ENCODE peak calls at places on chromosomes 12 and 14, in eight cellular contexts. A is A673, P is iris pigment epithelial cell, K is nucleus accumbens, W is epithelial cell of proximal tubule, Z is caudate nucleus, J is astrocyte of the spinal cord, U is fibroblast of the conjunctiva. F is an unnamed sample.

GRCh38 chr12:57893460-57894353 is 47.2 kb upstream of the CTDSP2 start:
- DNase-seq in A (peak), P (peak), K (peak), W (no peak), Z (peak), J (peak), U (peak), F (peak)

GRCh38 chr12:103645202-103645601 is 58.1 kb downstream of the STAB2 start:
- DNase-seq in A (no peak), P (peak), K (no peak), W (no peak), Z (no peak), J (peak), U (no peak), F (peak)

GRCh38 chr12:98373019-98373554 is 142.3 kb upstream of the TMPO start:
- DNase-seq in A (peak), P (peak), K (no peak), W (no peak), Z (no peak), J (peak), U (peak), F (no peak)

GRCh38 chr14:23930742-23931141 is 22.8 kb upstream of the DHRS4 start:
- DNase-seq in A (no peak), P (no peak), K (no peak), W (no peak), Z (no peak), J (no peak), U (no peak), F (no peak)

GRCh38 chr14:36504805-36505192 is 15.2 kb downstream of the NKX2-1 start:
- DNase-seq in A (no peak), P (no peak), K (no peak), W (no peak), Z (no peak), J (no peak), U (no peak), F (no peak)

GRCh38 chr14:101402936-101403660 is 158.2 kb upstream of the DIO3 start:
- DNase-seq in A (no peak), P (peak), K (no peak), W (no peak), Z (no peak), J (no peak), U (no peak), F (no peak)

GRCh38 chr12:52247622-52248540 is 14.8 kb downstream of the KRT7 start:
- DNase-seq in A (no peak), P (no peak), K (no peak), W (no peak), Z (no peak), J (no peak), U (no peak), F (no peak)

GRCh38 chr14:89308232-89308959 is 108.6 kb downstream of the FOXN3 start:
- DNase-seq in A (no peak), P (peak), K (no peak), W (no peak), Z (no peak), J (no peak), U (no peak), F (no peak)

GRCh38 chr14:76997257-76997970 is 31.1 kb downstream of the IRF2BPL start:
- DNase-seq in A (no peak), P (no peak), K (no peak), W (no peak), Z (no peak), J (no peak), U (no peak), F (no peak)

GRCh38 chr14:22850944-22851790 is 14.8 kb downstream of the MMP14 start:
- DNase-seq in A (no peak), P (peak), K (peak), W (no peak), Z (peak), J (peak), U (peak), F (peak)

GRCh38 chr14:90651405-90651804 is 164.8 kb downstream of the TTC7B start:
- DNase-seq in A (no peak), P (no peak), K (no peak), W (no peak), Z (no peak), J (no peak), U (no peak), F (no peak)

GRCh38 chr14:77714926-77715325 is 7.0 kb downstream of the SLIRP start:
- DNase-seq in A (no peak), P (no peak), K (no peak), W (no peak), Z (no peak), J (no peak), U (no peak), F (no peak)

GRCh38 chr12:124289634-124290600 is 5.0 kb upstream of the RFLNA start:
- DNase-seq in A (no peak), P (peak), K (no peak), W (no peak), Z (no peak), J (peak), U (no peak), F (no peak)

GRCh38 chr12:2877959-2878732 is 1.1 kb downstream of the RHNO1 start:
- DNase-seq in A (peak), P (peak), K (no peak), W (peak), Z (no peak), J (peak), U (peak), F (no peak)

GRCh38 chr12:54650884-54651283 is 2.7 kb upstream of the DCD start:
- DNase-seq in A (no peak), P (no peak), K (no peak), W (no peak), Z (no peak), J (no peak), U (no peak), F (no peak)

GRCh38 chr14:26709019-26709418 is 111.2 kb upstream of the NOVA1 start:
- DNase-seq in A (peak), P (peak), K (no peak), W (no peak), Z (no peak), J (peak), U (no peak), F (peak)

GRCh38 chr14:69605761-69606160 is 5.6 kb upstream of the SUSD6 start:
- DNase-seq in A (no peak), P (no peak), K (no peak), W (no peak), Z (no peak), J (no peak), U (no peak), F (no peak)

GRCh38 chr14:84420236-84420635 is 1109.7 kb upstream of the FLRT2 start:
- DNase-seq in A (no peak), P (peak), K (no peak), W (no peak), Z (no peak), J (peak), U (no peak), F (no peak)